ENCODE peak calls at places on chromosomes 2 and 18, in six cellular contexts. H, O, C, U, Z and D are unnamed samples.

GRCh38 chr18:44464401-44465185 is 216.1 kb upstream of the SETBP1 start:
- DNase-seq in U (peak), H (no peak), C (no peak), Z (peak), O (no peak), D (no peak)

GRCh38 chr2:37588316-37588777 is 83.1 kb downstream of the CDC42EP3 start:
- DNase-seq in Z (peak), U (peak), O (no peak), H (peak), C (no peak), D (no peak)

GRCh38 chr2:98839292-98839691 is 96.7 kb downstream of the CRACDL start:
- DNase-seq in H (peak), U (peak), C (no peak), O (no peak), Z (peak), D (no peak)

GRCh38 chr18:42446195-42446594 is 491.2 kb downstream of the PIK3C3 start:
- DNase-seq in H (no peak), C (no peak), O (no peak), Z (peak), U (peak), D (no peak)

GRCh38 chr2:236944561-236944960 is 141.1 kb upstream of the COPS8 start:
- DNase-seq in Z (no peak), O (no peak), H (no peak), U (no peak), C (no peak), D (no peak)

GRCh38 chr2:5950736-5951135 is 258.6 kb downstream of the SOX11 start:
- DNase-seq in Z (no peak), O (no peak), U (no peak), C (no peak), H (no peak), D (no peak)

GRCh38 chr2:144659731-144660275 is 139.9 kb upstream of the ZEB2 start:
- DNase-seq in H (peak), U (peak), Z (peak), O (peak), C (no peak), D (no peak)

GRCh38 chr2:48799605-48800004 is 44.1 kb upstream of the LHCGR start:
- DNase-seq in Z (peak), U (no peak), H (no peak), O (no peak), C (no peak), D (no peak)

GRCh38 chr2:48540237-48540935 is 10.4 kb downstream of the STON1 start:
- DNase-seq in O (no peak), U (no peak), Z (no peak), C (no peak), H (no peak), D (no peak)